ENCODE peak calls at places on chromosomes 4 and X, in seven cellular contexts. One of them, this sample, is unnamed.

GRCh38 chr4:111046811-111047210 is 423.9 kb upstream of the PITX2 start:
- DNase-seq in spleen: no peak
- DNase-seq in right lobe of liver: no peak
- DNase-seq in sigmoid colon: no peak
- DNase-seq in A549: no peak
- DNase-seq in IMR-90: no peak
- DNase-seq in upper lobe of left lung: no peak
- DNase-seq in this sample: no peak

GRCh38 chrX:150459168-150459567 is 96.1 kb downstream of the MAMLD1 start:
- DNase-seq in IMR-90: no peak
- DNase-seq in sigmoid colon: no peak
- DNase-seq in A549: no peak
- DNase-seq in upper lobe of left lung: no peak
- DNase-seq in spleen: no peak
- DNase-seq in right lobe of liver: no peak
- DNase-seq in this sample: no peak

GRCh38 chrX:154731203-154731602 is 19.7 kb downstream of the GAB3 start:
- DNase-seq in upper lobe of left lung: no peak
- DNase-seq in A549: no peak
- DNase-seq in spleen: no peak
- DNase-seq in IMR-90: no peak
- DNase-seq in right lobe of liver: no peak
- DNase-seq in sigmoid colon: no peak
- DNase-seq in this sample: no peak

GRCh38 chr4:181525641-181526040 is 717.6 kb upstream of the TENM3 start:
- DNase-seq in A549: no peak
- DNase-seq in sigmoid colon: no peak
- DNase-seq in right lobe of liver: no peak
- DNase-seq in spleen: no peak
- DNase-seq in IMR-90: no peak
- DNase-seq in upper lobe of left lung: no peak
- DNase-seq in this sample: no peak

GRCh38 chr4:16289872-16290554 is 63.7 kb upstream of the TAPT1 start:
- DNase-seq in A549: peak; percentile 17
- DNase-seq in upper lobe of left lung: no peak
- DNase-seq in spleen: no peak
- DNase-seq in right lobe of liver: no peak
- DNase-seq in IMR-90: peak; percentile 46
- DNase-seq in sigmoid colon: no peak
- DNase-seq in this sample: no peak

GRCh38 chrX:1221296-1221845 is 8.9 kb upstream of the CRLF2 start:
- DNase-seq in right lobe of liver: no peak
- DNase-seq in upper lobe of left lung: no peak
- DNase-seq in spleen: no peak
- DNase-seq in IMR-90: no peak
- DNase-seq in A549: no peak
- DNase-seq in sigmoid colon: peak; percentile 12
- DNase-seq in this sample: no peak

GRCh38 chr4:99324361-99324760 is 3.2 kb upstream of the ADH1B start:
- DNase-seq in A549: no peak
- DNase-seq in spleen: no peak
- DNase-seq in right lobe of liver: no peak
- DNase-seq in sigmoid colon: no peak
- DNase-seq in upper lobe of left lung: no peak
- DNase-seq in IMR-90: no peak
- DNase-seq in this sample: no peak

GRCh38 chrX:148203531-148203930 is 222.4 kb downstream of the FMR1NB start:
- DNase-seq in A549: no peak
- DNase-seq in sigmoid colon: no peak
- DNase-seq in spleen: no peak
- DNase-seq in right lobe of liver: no peak
- DNase-seq in IMR-90: no peak
- DNase-seq in upper lobe of left lung: no peak
- DNase-seq in this sample: no peak

GRCh38 chr4:1593881-1594345 is 90.2 kb downstream of the FAM53A start:
- DNase-seq in sigmoid colon: peak; percentile 40
- DNase-seq in right lobe of liver: peak; percentile 47
- DNase-seq in upper lobe of left lung: no peak
- DNase-seq in A549: no peak
- DNase-seq in IMR-90: no peak
- DNase-seq in spleen: peak; percentile 37
- DNase-seq in this sample: no peak

GRCh38 chrX:11143931-11144678 is 33.0 kb downstream of the HCCS start:
- DNase-seq in A549: peak; percentile 77
- DNase-seq in upper lobe of left lung: peak; percentile 49
- DNase-seq in right lobe of liver: no peak
- DNase-seq in sigmoid colon: peak; percentile 77
- DNase-seq in spleen: peak; percentile 74
- DNase-seq in IMR-90: peak; percentile 79
- DNase-seq in this sample: peak; percentile 51

DNA sequence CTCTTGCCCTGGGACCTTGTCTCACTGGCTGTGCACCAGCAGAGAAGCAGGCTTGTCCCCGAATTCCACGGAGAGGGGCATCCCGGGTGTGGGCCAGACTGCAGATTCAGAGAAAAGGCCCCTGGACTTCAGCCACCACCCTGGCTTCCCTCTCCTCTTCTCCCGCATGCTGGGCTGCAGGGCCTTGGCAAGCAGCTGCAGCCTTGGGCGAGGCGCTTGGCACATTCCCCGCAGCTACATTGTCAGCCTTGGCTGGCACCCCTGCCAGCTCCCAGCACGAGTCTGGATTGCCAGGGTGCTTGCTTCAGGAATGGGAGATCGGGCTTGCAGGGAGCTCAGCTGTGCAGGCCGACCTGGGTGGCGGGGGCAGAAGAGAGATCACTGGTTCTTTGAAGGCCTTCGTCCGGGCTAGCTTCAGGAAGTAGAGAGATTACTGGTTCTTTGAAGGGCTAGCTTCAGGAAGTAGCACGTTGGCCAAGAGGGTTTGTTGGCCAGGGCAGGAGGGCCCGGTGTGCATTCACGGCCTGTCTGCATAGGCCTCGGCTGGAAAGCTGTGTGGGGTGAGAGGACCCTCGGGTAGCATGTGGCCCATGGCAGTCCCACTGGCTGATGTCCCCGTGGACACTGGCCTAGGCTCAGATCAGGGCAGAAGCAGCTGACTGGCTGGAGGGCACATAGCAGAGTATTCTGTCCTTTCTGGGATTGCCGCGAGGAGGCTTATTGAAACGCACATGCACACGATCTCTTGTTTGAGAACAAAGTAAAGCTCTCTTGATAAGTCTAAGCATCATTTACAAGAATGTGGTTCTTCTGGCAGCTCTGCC is 2.7 kb downstream of the ABCD1 start:
- DNase-seq in upper lobe of left lung: peak; percentile 35
- DNase-seq in A549: no peak
- DNase-seq in IMR-90: no peak
- DNase-seq in spleen: peak; percentile 80
- DNase-seq in right lobe of liver: peak; percentile 84
- DNase-seq in sigmoid colon: peak; percentile 89
- DNase-seq in this sample: no peak
- H3K4me3 ChIP-seq in upper lobe of left lung: no peak overlapping the region
- H3K4me3 ChIP-seq in A549: no peak overlapping the region
- H3K4me3 ChIP-seq in IMR-90: peak overlapping the region; percentile 14
- H3K4me3 ChIP-seq in spleen: peak overlapping the region; percentile 71
- H3K4me3 ChIP-seq in right lobe of liver: peak overlapping the region; percentile 14
- H3K4me3 ChIP-seq in sigmoid colon: peak overlapping the region; percentile 76
- H3K4me3 ChIP-seq in this sample: peak overlapping the region; percentile 18

DNA sequence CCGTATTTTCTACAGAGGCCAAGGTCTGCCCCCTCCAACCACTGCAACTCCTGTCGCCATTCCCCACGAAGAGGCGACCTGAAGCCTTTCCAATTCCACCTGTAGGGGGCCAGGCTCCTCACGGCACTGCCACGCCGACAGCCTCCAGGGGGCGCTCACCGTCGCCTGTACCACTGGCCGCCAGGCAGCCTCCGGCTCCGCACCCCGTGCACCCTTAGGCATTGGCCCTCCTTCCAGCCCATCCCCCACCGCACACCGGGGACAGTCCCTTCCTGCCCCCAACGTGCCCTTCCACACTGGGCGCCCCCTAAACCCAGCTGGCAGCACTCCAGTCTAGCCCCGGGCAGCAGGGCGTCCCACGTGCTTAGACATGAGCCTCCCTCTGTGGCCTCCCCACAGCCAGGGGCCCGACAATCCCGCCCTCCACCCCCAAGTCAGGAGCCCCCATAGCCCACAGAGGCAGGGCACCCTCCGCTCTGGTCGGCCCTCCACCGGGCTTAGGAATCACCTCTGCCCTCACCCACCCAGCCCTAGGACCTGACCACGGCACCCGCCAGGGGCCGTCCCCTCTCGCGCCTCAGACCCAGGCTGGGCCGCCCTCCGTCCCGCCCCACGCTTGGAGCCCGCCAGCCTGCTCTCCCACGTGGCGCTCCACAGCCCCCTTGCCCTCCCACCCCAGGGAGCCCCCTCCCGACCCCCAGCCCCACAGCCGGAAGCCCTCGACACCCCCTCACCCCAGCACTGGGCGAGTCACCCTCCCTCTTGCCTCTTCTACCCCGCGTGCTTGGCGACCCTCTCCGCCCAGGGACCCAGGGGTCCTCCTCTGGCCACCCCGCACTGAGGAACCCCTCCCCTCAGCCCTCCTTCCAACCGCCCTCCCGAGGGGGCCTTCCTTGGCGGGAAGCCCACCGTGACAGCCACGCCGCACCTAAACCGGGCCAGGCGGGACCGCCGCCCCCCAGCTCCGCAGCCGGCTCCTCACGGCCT is 711 bp downstream of the PNMA6E start:
- DNase-seq in right lobe of liver: no peak
- DNase-seq in spleen: peak; percentile 82
- DNase-seq in A549: peak; percentile 72
- DNase-seq in upper lobe of left lung: peak; percentile 36
- DNase-seq in IMR-90: no peak
- DNase-seq in sigmoid colon: no peak
- DNase-seq in this sample: no peak
- TF ChIP-seq POLR2A in right lobe of liver: no peak
- TF ChIP-seq POLR2A in spleen: no peak
- TF ChIP-seq POLR2A in A549: no peak
- TF ChIP-seq POLR2A in upper lobe of left lung: no peak
- TF ChIP-seq POLR2A in IMR-90: no peak
- TF ChIP-seq POLR2A in sigmoid colon: no peak
- TF ChIP-seq POLR2A in this sample: no peak

DNA sequence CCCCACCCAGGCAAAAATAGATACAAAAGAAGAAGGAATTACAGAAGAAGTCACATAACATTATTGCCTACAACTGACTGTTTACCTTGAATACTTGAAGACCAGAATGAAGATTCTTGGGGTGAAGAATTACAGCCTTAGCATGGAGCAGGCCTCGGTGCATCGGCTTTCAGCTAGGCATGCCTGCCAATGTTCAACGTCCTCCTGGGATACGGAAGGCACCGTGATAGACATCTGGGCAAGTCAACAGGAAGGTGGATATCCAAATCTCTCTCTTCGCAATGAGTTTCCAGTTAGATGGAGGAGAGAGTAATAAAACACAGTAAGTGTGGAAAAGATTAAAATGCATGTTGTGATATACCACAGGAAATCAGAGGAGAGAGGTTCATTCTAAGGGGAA is 316.1 kb downstream of the TRIML1 start:
- DNase-seq in sigmoid colon: no peak
- DNase-seq in A549: no peak
- DNase-seq in upper lobe of left lung: no peak
- DNase-seq in spleen: no peak
- DNase-seq in IMR-90: no peak
- DNase-seq in right lobe of liver: no peak
- DNase-seq in this sample: no peak
- H3K4me3 ChIP-seq in sigmoid colon: no peak overlapping the region
- H3K4me3 ChIP-seq in A549: no peak overlapping the region
- H3K4me3 ChIP-seq in upper lobe of left lung: no peak overlapping the region
- H3K4me3 ChIP-seq in spleen: no peak overlapping the region
- H3K4me3 ChIP-seq in IMR-90: no peak overlapping the region
- H3K4me3 ChIP-seq in right lobe of liver: no peak overlapping the region
- H3K4me3 ChIP-seq in this sample: no peak overlapping the region

GRCh38 chrX:135893294-135893817 is at the start of the genes CT45A10 and SAGE1:
- DNase-seq in upper lobe of left lung: no peak
- DNase-seq in sigmoid colon: no peak
- DNase-seq in IMR-90: no peak
- DNase-seq in A549: peak; percentile 3
- DNase-seq in spleen: peak; percentile 56
- DNase-seq in right lobe of liver: peak; percentile 24
- DNase-seq in this sample: no peak
- TF ChIP-seq POLR2A in upper lobe of left lung: no peak
- TF ChIP-seq POLR2A in sigmoid colon: no peak
- TF ChIP-seq POLR2A in IMR-90: no peak
- TF ChIP-seq POLR2A in A549: no peak
- TF ChIP-seq POLR2A in spleen: no peak
- TF ChIP-seq POLR2A in right lobe of liver: no peak
- TF ChIP-seq POLR2A in this sample: no peak

GRCh38 chr4:128357286-128357685 is 69.7 kb upstream of the PGRMC2 start:
- DNase-seq in spleen: no peak
- DNase-seq in right lobe of liver: no peak
- DNase-seq in sigmoid colon: no peak
- DNase-seq in A549: no peak
- DNase-seq in upper lobe of left lung: no peak
- DNase-seq in IMR-90: no peak
- DNase-seq in this sample: no peak

GRCh38 chr4:128359422-128359821 is 71.8 kb upstream of the PGRMC2 start:
- DNase-seq in A549: no peak
- DNase-seq in IMR-90: no peak
- DNase-seq in sigmoid colon: no peak
- DNase-seq in upper lobe of left lung: no peak
- DNase-seq in spleen: no peak
- DNase-seq in right lobe of liver: no peak
- DNase-seq in this sample: no peak

GRCh38 chr4:128358231-128358902 is 70.8 kb upstream of the PGRMC2 start:
- DNase-seq in sigmoid colon: no peak
- DNase-seq in IMR-90: peak; percentile 91
- DNase-seq in A549: peak; percentile 49
- DNase-seq in right lobe of liver: no peak
- DNase-seq in upper lobe of left lung: peak; percentile 35
- DNase-seq in spleen: no peak
- DNase-seq in this sample: no peak

GRCh38 chr4:128355301-128355700 is 67.7 kb upstream of the PGRMC2 start:
- DNase-seq in sigmoid colon: no peak
- DNase-seq in right lobe of liver: no peak
- DNase-seq in spleen: no peak
- DNase-seq in upper lobe of left lung: no peak
- DNase-seq in A549: peak; percentile 88
- DNase-seq in IMR-90: no peak
- DNase-seq in this sample: no peak

DNA sequence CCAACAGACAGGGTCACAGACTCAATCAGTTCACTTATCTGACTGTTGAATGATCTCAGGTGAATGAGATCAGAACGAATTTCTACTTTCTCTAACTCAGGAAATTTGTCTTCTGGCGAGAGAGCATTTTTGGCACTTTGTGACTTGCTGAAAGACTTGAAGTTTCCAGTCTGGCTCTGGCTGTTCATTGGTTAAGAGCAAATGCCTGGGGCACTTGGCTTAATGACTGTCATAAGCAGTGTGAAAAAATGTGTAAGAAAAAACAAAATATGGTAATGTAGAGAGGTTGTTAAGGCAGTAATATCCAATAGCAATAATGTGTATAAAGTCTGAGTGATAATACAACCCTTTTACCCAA is 71.3 kb upstream of the PGRMC2 start:
- DNase-seq in right lobe of liver: no peak
- DNase-seq in spleen: no peak
- DNase-seq in sigmoid colon: no peak
- DNase-seq in upper lobe of left lung: no peak
- DNase-seq in A549: no peak
- DNase-seq in IMR-90: no peak
- DNase-seq in this sample: no peak
- H3K4me3 ChIP-seq in right lobe of liver: no peak overlapping the region
- H3K4me3 ChIP-seq in spleen: no peak overlapping the region
- H3K4me3 ChIP-seq in sigmoid colon: no peak overlapping the region
- H3K4me3 ChIP-seq in upper lobe of left lung: no peak overlapping the region
- H3K4me3 ChIP-seq in A549: no peak overlapping the region
- H3K4me3 ChIP-seq in IMR-90: no peak overlapping the region
- H3K4me3 ChIP-seq in this sample: no peak overlapping the region

GRCh38 chr4:185534850-185535761 is at the start of gene PDLIM3:
- DNase-seq in upper lobe of left lung: peak; percentile 43
- DNase-seq in IMR-90: peak; percentile 30
- DNase-seq in spleen: peak; percentile 75
- DNase-seq in A549: no peak
- DNase-seq in right lobe of liver: peak; percentile 56
- DNase-seq in sigmoid colon: peak; percentile 89
- DNase-seq in this sample: peak; percentile 83
- TF ChIP-seq POLR2A in upper lobe of left lung: peak; percentile 78
- TF ChIP-seq POLR2A in IMR-90: peak; percentile 74
- TF ChIP-seq POLR2A in spleen: no peak
- TF ChIP-seq POLR2A in A549: no peak
- TF ChIP-seq POLR2A in right lobe of liver: peak; percentile 65
- TF ChIP-seq POLR2A in sigmoid colon: peak; percentile 90
- TF ChIP-seq POLR2A in this sample: peak; percentile 93